ENCODE peak calls at places on chromosome 14, in eight cellular contexts. X is HL-60; D is esophagus muscularis mucosa; V is pancreas; C is ovary; H is cardiac muscle cell; J is naive thymus-derived CD4-positive, alpha-beta T cell; U is right lobe of liver. W is an unnamed sample.
A peak's percentile ranks its signal among the peaks of the same experiment; 100 is the strongest.

GRCh38 chr14:94992046-94992445 is 165.3 kb downstream of the DICER1 start:
- DNase-seq in X (no peak), D (no peak), V (no peak), C (no peak), H (no peak), J (no peak), U (no peak), W (peak; percentile 43)

GRCh38 chr14:89699076-89699475 is 255.5 kb downstream of the EFCAB11 start:
- DNase-seq in X (no peak), D (no peak), V (no peak), C (no peak), H (no peak), J (no peak), U (no peak), W (no peak)

GRCh38 chr14:102028733-102029132 is 58.1 kb downstream of the HSP90AA1 start:
- DNase-seq in X (no peak), D (no peak), V (no peak), C (no peak), H (no peak), J (no peak), U (no peak), W (peak; percentile 45)

GRCh38 chr14:99441918-99442317 is 38.7 kb downstream of the SETD3 start:
- DNase-seq in X (no peak), D (no peak), V (no peak), C (no peak), H (no peak), J (no peak), U (no peak), W (no peak)

GRCh38 chr14:98931911-98932310 is 340.1 kb downstream of the BCL11B start:
- DNase-seq in X (no peak), D (no peak), V (no peak), C (no peak), H (no peak), J (peak; percentile 31), U (no peak), W (no peak)

GRCh38 chr14:30389134-30389900 is 169.6 kb upstream of the G2E3 start:
- DNase-seq in X (no peak), D (no peak), V (peak; percentile 74), C (no peak), H (peak; percentile 0), J (no peak), U (no peak), W (peak; percentile 10)

GRCh38 chr14:20468773-20469241 is 399 bp upstream of the PNP start:
- DNase-seq in X (peak; percentile 33), D (no peak), V (no peak), C (no peak), H (no peak), J (no peak), U (no peak), W (no peak)

GRCh38 chr14:91354979-91355685 is 62.5 kb downstream of the CCDC88C start:
- DNase-seq in X (no peak), D (no peak), V (no peak), C (no peak), H (no peak), J (no peak), U (no peak), W (no peak)

GRCh38 chr14:95064734-95065133 is 92.6 kb downstream of the DICER1 start:
- DNase-seq in X (no peak), D (no peak), V (no peak), C (no peak), H (no peak), J (no peak), U (no peak), W (no peak)

GRCh38 chr14:59359451-59360124 is 105.6 kb downstream of the GPR135 start:
- DNase-seq in X (peak; percentile 26), D (no peak), V (no peak), C (no peak), H (peak; percentile 61), J (no peak), U (no peak), W (no peak)

GRCh38 chr14:53630336-53630735 is 326.3 kb downstream of the BMP4 start:
- DNase-seq in X (no peak), D (no peak), V (no peak), C (no peak), H (no peak), J (no peak), U (no peak), W (no peak)

GRCh38 chr14:56471056-56471455 is 108.5 kb upstream of the TMEM260 start:
- DNase-seq in X (no peak), D (no peak), V (no peak), C (no peak), H (no peak), J (no peak), U (no peak), W (no peak)

GRCh38 chr14:53295985-53296582 is 143.0 kb upstream of the DDHD1 start:
- DNase-seq in X (peak; percentile 12), D (no peak), V (no peak), C (no peak), H (peak; percentile 60), J (no peak), U (no peak), W (no peak)

GRCh38 chr14:72701232-72701555 is 192.7 kb downstream of the DPF3 start:
- DNase-seq in X (no peak), D (no peak), V (no peak), C (no peak), H (no peak), J (no peak), U (no peak), W (no peak)

GRCh38 chr14:72699852-72700257 is 194.0 kb downstream of the DPF3 start:
- DNase-seq in X (peak; percentile 66), D (no peak), V (no peak), C (no peak), H (peak; percentile 87), J (no peak), U (no peak), W (no peak)

GRCh38 chr14:72699433-72699832 is 194.5 kb downstream of the DPF3 start:
- DNase-seq in X (no peak), D (no peak), V (no peak), C (no peak), H (no peak), J (no peak), U (no peak), W (no peak)

GRCh38 chr14:72700338-72701231 is 193.3 kb downstream of the DPF3 start:
- DNase-seq in X (no peak), D (no peak), V (no peak), C (no peak), H (peak; percentile 3), J (no peak), U (no peak), W (no peak)

GRCh38 chr14:72701610-72702009 is 192.3 kb downstream of the DPF3 start:
- DNase-seq in X (peak; percentile 3), D (no peak), V (no peak), C (no peak), H (peak; percentile 6), J (no peak), U (no peak), W (no peak)
- H3K27ac ChIP-seq in X (no peak overlapping the region), D (no peak overlapping the region), V (no peak overlapping the region), C (no peak overlapping the region), H (peak overlapping the region; percentile 72), J (no peak overlapping the region), U (no peak overlapping the region), W (no peak overlapping the region)

GRCh38 chr14:104650057-104650980 is 39.1 kb upstream of the INF2 start:
- DNase-seq in X (peak; percentile 31), D (no peak), V (peak; percentile 87), C (peak; percentile 77), H (peak; percentile 66), J (peak; percentile 58), U (peak; percentile 74), W (no peak)
- H3K27ac ChIP-seq in X (no peak overlapping the region), D (no peak overlapping the region), V (no peak overlapping the region), C (no peak overlapping the region), H (no peak overlapping the region), J (no peak overlapping the region), U (no peak overlapping the region), W (no peak overlapping the region)

GRCh38 chr14:50864237-50864636 is 7.6 kb upstream of the ABHD12B start:
- DNase-seq in X (no peak), D (peak; percentile 2), V (no peak), C (no peak), H (no peak), J (no peak), U (no peak), W (no peak)
- H3K27ac ChIP-seq in X (no peak overlapping the region), D (no peak overlapping the region), V (no peak overlapping the region), C (no peak overlapping the region), H (no peak overlapping the region), J (no peak overlapping the region), U (no peak overlapping the region), W (no peak overlapping the region)

GRCh38 chr14:73008501-73008900 is 18.4 kb downstream of the ZFYVE1 start:
- DNase-seq in X (no peak), D (no peak), V (no peak), C (no peak), H (peak; percentile 34), J (no peak), U (no peak), W (no peak)
- H3K27ac ChIP-seq in X (no peak overlapping the region), D (peak overlapping the region; percentile 69), V (no peak overlapping the region), C (no peak overlapping the region), H (peak overlapping the region; percentile 60), J (no peak overlapping the region), U (peak overlapping the region; percentile 82), W (no peak overlapping the region)

GRCh38 chr14:92759300-92759678 is 10.9 kb upstream of the LGMN start:
- DNase-seq in X (no peak), D (no peak), V (no peak), C (no peak), H (peak; percentile 42), J (no peak), U (no peak), W (peak; percentile 22)

GRCh38 chr14:92755495-92755894 is 7.1 kb upstream of the LGMN start:
- DNase-seq in X (no peak), D (no peak), V (no peak), C (no peak), H (peak; percentile 57), J (no peak), U (no peak), W (no peak)

GRCh38 chr14:92754956-92755355 is 6.5 kb upstream of the LGMN start:
- DNase-seq in X (no peak), D (no peak), V (no peak), C (no peak), H (no peak), J (no peak), U (no peak), W (no peak)

GRCh38 chr14:92759679-92760523 is 11.5 kb upstream of the LGMN start:
- DNase-seq in X (no peak), D (no peak), V (no peak), C (no peak), H (no peak), J (no peak), U (no peak), W (no peak)

GRCh38 chr14:92760524-92760805 is 12.0 kb upstream of the LGMN start:
- DNase-seq in X (no peak), D (no peak), V (no peak), C (no peak), H (no peak), J (no peak), U (no peak), W (no peak)
- H3K27ac ChIP-seq in X (no peak overlapping the region), D (no peak overlapping the region), V (no peak overlapping the region), C (no peak overlapping the region), H (no peak overlapping the region), J (no peak overlapping the region), U (no peak overlapping the region), W (no peak overlapping the region)